ENCODE peak calls at places on chromosomes 11 and 22, in nine cellular contexts. T is GM12865, O is right lobe of liver, W is SK-N-SH, R is lower leg skin, D is coronary artery, X is cardiac fibroblast, Z is body of pancreas, A is small intestine. G is an unnamed sample.

GRCh38 chr22:28231423-28231822 is 312.4 kb upstream of the PITPNB start:
- DNase-seq in T (no peak), O (no peak), W (no peak), R (no peak), D (no peak), X (peak), Z (no peak), A (no peak), G (no peak)

GRCh38 chr11:125348704-125349635 is 147.1 kb downstream of the FEZ1 start:
- DNase-seq in T (peak), O (peak), W (peak), R (no peak), D (no peak), X (peak), Z (peak), A (peak), G (peak)

GRCh38 chr22:46754110-46754799 is 8.2 kb upstream of the TBC1D22A start:
- DNase-seq in T (peak), O (peak), W (peak), R (peak), D (peak), X (peak), Z (peak), A (peak), G (peak)

GRCh38 chr22:44838316-44839016 is 86.1 kb downstream of the ARHGAP8 start:
- DNase-seq in T (no peak), O (peak), W (no peak), R (no peak), D (no peak), X (no peak), Z (no peak), A (no peak), G (no peak)

GRCh38 chr11:104968365-104968855 is at the start of gene CASP4:
- DNase-seq in T (peak), O (no peak), W (peak), R (peak), D (no peak), X (peak), Z (peak), A (peak), G (no peak)

GRCh38 chr11:58125469-58125868 is at the start of gene OR9I1:
- DNase-seq in T (no peak), O (no peak), W (no peak), R (no peak), D (no peak), X (no peak), Z (no peak), A (no peak), G (no peak)

GRCh38 chr22:44274918-44275665 is 37.7 kb downstream of the SHISAL1 start:
- DNase-seq in T (no peak), O (peak), W (no peak), R (no peak), D (no peak), X (no peak), Z (peak), A (no peak), G (peak)

GRCh38 chr11:40306938-40307548 is 1152.4 kb downstream of the LRRC4C start:
- DNase-seq in T (peak), O (no peak), W (peak), R (no peak), D (no peak), X (peak), Z (no peak), A (peak), G (no peak)

GRCh38 chr22:25062378-25063095 is 110.0 kb downstream of the KIAA1671 start:
- DNase-seq in T (no peak), O (no peak), W (peak), R (no peak), D (no peak), X (no peak), Z (no peak), A (peak), G (no peak)

GRCh38 chr11:134385774-134386565 is 26.1 kb downstream of the B3GAT1 start:
- DNase-seq in T (no peak), O (no peak), W (peak), R (no peak), D (no peak), X (no peak), Z (no peak), A (no peak), G (no peak)

GRCh38 chr11:124415356-124415923 is 9.2 kb downstream of the OR8B4 start:
- DNase-seq in T (peak), O (no peak), W (no peak), R (no peak), D (no peak), X (peak), Z (no peak), A (no peak), G (no peak)

GRCh38 chr11:129694966-129695365 is 120.7 kb upstream of the TMEM45B start:
- DNase-seq in T (no peak), O (no peak), W (no peak), R (no peak), D (no peak), X (peak), Z (no peak), A (no peak), G (peak)

GRCh38 chr11:87443707-87444106 is 406.0 kb downstream of the TMEM135 start:
- DNase-seq in T (no peak), O (no peak), W (no peak), R (no peak), D (no peak), X (no peak), Z (no peak), A (no peak), G (no peak)

GRCh38 chr11:119160151-119160550 is 8.4 kb upstream of the NLRX1 start:
- DNase-seq in T (no peak), O (no peak), W (no peak), R (no peak), D (no peak), X (no peak), Z (no peak), A (no peak), G (no peak)

GRCh38 chr22:39318507-39319283 is 728 bp downstream of the RPL3 start:
- DNase-seq in T (no peak), O (no peak), W (no peak), R (peak), D (no peak), X (no peak), Z (no peak), A (peak), G (no peak)

GRCh38 chr11:72105888-72106287 is at the start of gene TOMT:
- DNase-seq in T (no peak), O (no peak), W (no peak), R (no peak), D (no peak), X (no peak), Z (no peak), A (no peak), G (no peak)

GRCh38 chr11:494761-495536 is 12.1 kb downstream of the RNH1 start:
- DNase-seq in T (no peak), O (no peak), W (peak), R (no peak), D (no peak), X (no peak), Z (no peak), A (no peak), G (peak)

GRCh38 chr22:44442856-44443595 is 55.0 kb downstream of the RTL6 start:
- DNase-seq in T (no peak), O (no peak), W (no peak), R (no peak), D (peak), X (no peak), Z (no peak), A (no peak), G (peak)

GRCh38 chr11:133951484-133952198 is 5.1 kb downstream of the IGSF9B start:
- DNase-seq in T (no peak), O (no peak), W (peak), R (no peak), D (peak), X (peak), Z (no peak), A (no peak), G (no peak)

GRCh38 chr11:8963569-8964323 is 496 bp downstream of the TMEM9B start:
- DNase-seq in T (peak), O (peak), W (peak), R (peak), D (peak), X (no peak), Z (peak), A (peak), G (peak)

GRCh38 chr11:107712342-107712741 is 486 bp upstream of the SLN start:
- DNase-seq in T (no peak), O (no peak), W (no peak), R (no peak), D (no peak), X (no peak), Z (no peak), A (no peak), G (no peak)

GRCh38 chr11:12303431-12304149 is 73.8 kb upstream of the PARVA start:
- DNase-seq in T (no peak), O (no peak), W (no peak), R (no peak), D (no peak), X (no peak), Z (no peak), A (no peak), G (no peak)
- H3K4me3 ChIP-seq in T (no peak), O (no peak), W (no peak), R (no peak), D (no peak), X (no peak), Z (no peak), A (no peak), G (no peak)

DNA sequence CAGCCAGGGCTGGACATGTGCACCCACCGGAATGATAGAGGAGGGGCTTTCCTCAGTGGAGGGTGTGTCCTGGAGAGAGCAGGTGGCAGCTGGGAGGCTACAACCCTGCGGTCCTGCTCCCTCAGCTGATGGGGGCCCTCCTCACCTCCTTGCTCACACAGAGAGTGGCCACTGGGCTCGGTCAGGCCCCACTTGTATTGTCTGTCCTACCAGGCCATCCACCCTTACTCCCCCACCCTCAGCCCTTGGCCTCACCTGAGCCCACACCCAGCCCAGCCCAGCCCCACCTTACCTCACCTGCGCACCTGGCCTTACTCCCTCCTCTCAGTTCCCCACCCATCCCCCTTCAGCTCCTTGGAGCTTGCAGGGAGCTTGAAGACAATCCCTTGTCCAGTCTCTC is 3.1 kb downstream of the TRPM5 start:
- DNase-seq in T (no peak), O (peak), W (no peak), R (no peak), D (no peak), X (no peak), Z (no peak), A (peak), G (peak)
- H3K4me3 ChIP-seq in T (no peak), O (no peak), W (no peak), R (no peak), D (no peak), X (no peak), Z (no peak), A (no peak), G (no peak)

DNA sequence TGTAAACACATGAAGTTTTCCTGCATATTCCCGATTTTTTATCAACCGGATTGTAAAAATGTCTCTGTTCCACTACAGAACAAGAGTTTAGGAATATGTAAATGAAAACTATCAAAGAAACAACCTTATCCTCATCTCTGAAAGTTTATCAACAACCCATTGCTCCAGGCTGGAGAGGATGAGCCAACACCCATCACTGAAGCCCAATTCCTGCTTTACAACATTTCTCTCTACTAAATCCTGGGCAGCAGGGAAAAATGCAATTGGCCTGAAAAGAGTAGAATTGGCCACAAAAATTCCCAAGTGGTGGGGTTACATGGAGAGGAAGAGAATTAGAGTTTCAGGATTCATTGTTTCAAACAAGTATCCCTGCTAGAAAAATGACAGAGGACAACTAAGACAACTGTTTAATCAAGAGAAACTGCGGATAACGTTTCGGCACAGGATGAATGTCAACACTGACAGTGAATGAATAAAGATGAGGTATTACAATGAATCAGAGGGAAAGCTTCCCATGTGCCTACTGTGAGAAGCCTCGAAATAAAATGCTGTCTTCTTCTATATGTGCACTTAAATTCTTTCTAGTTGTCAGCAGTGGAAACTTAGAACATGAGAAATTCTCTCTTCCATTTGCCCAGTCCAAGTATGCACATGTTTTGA is 317.3 kb upstream of the ANO3 start:
- DNase-seq in T (no peak), O (no peak), W (no peak), R (no peak), D (no peak), X (peak), Z (no peak), A (no peak), G (no peak)
- H3K4me3 ChIP-seq in T (no peak), O (no peak), W (no peak), R (no peak), D (no peak), X (no peak), Z (no peak), A (no peak), G (no peak)

GRCh38 chr11:116852261-116853125 is 15.1 kb upstream of the APOA1 start:
- DNase-seq in T (peak), O (no peak), W (no peak), R (no peak), D (peak), X (peak), Z (no peak), A (peak), G (no peak)
- H3K4me3 ChIP-seq in T (no peak), O (no peak), W (no peak), R (no peak), D (no peak), X (no peak), Z (no peak), A (no peak), G (no peak)

DNA sequence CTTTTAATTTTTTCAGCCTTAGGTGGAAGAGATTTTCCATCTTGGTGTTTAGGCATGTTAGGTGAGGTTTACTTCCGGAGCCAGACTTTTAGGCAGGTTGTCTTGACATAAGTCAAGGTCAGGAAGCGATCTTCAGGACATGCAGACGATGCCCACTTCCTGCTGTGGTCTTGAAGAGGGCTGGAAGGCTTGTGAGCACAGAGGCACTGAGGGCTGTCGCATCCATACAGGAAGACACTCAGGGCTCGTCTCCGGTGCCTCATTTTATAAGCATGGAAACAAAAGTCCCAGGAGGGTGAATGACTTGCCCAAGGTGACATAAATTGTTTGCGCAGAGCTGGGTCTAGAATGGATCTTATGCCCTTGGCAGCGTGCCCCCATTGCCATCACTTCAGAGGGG is 30.8 kb downstream of the MARK2 start:
- DNase-seq in T (peak), O (no peak), W (no peak), R (no peak), D (no peak), X (no peak), Z (no peak), A (peak), G (no peak)
- H3K4me3 ChIP-seq in T (no peak), O (no peak), W (no peak), R (no peak), D (no peak), X (no peak), Z (no peak), A (no peak), G (no peak)

GRCh38 chr22:30357650-30358215 is 926 bp downstream of the CCDC157 start:
- DNase-seq in T (no peak), O (no peak), W (no peak), R (no peak), D (no peak), X (no peak), Z (no peak), A (no peak), G (no peak)
- H3K4me3 ChIP-seq in T (no peak), O (no peak), W (peak), R (no peak), D (peak), X (no peak), Z (no peak), A (no peak), G (peak)

GRCh38 chr22:37333724-37334460 is 51.6 kb downstream of the CYTH4 start:
- DNase-seq in T (no peak), O (no peak), W (no peak), R (no peak), D (no peak), X (no peak), Z (no peak), A (no peak), G (no peak)

GRCh38 chr22:37336474-37337028 is 54.2 kb downstream of the CYTH4 start:
- DNase-seq in T (no peak), O (no peak), W (no peak), R (no peak), D (no peak), X (no peak), Z (no peak), A (peak), G (no peak)

GRCh38 chr22:37335819-37336199 is 53.5 kb downstream of the CYTH4 start:
- DNase-seq in T (no peak), O (no peak), W (no peak), R (no peak), D (no peak), X (no peak), Z (no peak), A (no peak), G (no peak)

GRCh38 chr22:37334859-37335818 is 52.8 kb downstream of the CYTH4 start:
- DNase-seq in T (no peak), O (no peak), W (peak), R (no peak), D (no peak), X (peak), Z (no peak), A (no peak), G (no peak)

GRCh38 chr22:37334461-37334858 is 52.2 kb downstream of the CYTH4 start:
- DNase-seq in T (no peak), O (no peak), W (peak), R (no peak), D (no peak), X (no peak), Z (no peak), A (no peak), G (no peak)
- H3K4me3 ChIP-seq in T (no peak), O (no peak), W (peak), R (no peak), D (no peak), X (no peak), Z (no peak), A (no peak), G (no peak)

DNA sequence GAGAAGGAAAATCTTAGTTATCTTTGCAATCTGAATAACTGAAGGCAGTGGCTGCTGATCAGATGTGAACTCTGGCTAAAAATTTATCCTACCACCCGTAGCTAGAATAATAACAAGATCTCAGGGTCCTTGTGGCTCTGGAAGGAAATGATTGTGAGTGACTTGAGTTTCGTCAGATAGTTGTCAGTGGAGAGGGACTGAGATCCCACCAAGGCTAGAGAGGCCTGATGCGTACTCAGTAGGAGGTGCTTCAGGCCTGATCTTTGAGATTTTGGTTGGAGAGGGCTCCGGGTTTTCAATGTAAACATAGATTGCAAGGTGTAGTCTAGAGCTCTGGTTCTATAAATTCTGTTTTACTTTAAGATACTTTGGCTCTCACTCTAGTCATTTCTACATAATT is 1.4 kb downstream of the MADD start:
- DNase-seq in T (no peak), O (no peak), W (no peak), R (no peak), D (no peak), X (no peak), Z (no peak), A (no peak), G (no peak)
- H3K4me3 ChIP-seq in T (peak), O (no peak), W (peak), R (no peak), D (peak), X (no peak), Z (no peak), A (no peak), G (peak)

GRCh38 chr11:61488651-61489291 is 19.8 kb upstream of the LRRC10B start:
- DNase-seq in T (no peak), O (peak), W (peak), R (no peak), D (no peak), X (peak), Z (peak), A (peak), G (no peak)
- H3K4me3 ChIP-seq in T (no peak), O (peak), W (no peak), R (no peak), D (peak), X (peak), Z (no peak), A (no peak), G (no peak)